ENCODE peak calls at places on chromosomes 16 and 17, in eight cellular contexts. One of them, this sample, is unnamed.

GRCh38 chr16:81790772-81791171 is 11.7 kb downstream of the PLCG2 start:
- DNase-seq in CD8-positive, alpha-beta T cell: no peak
- DNase-seq in IMR-90: no peak
- DNase-seq in fibroblast of lung: no peak
- DNase-seq in cardiac muscle cell: no peak
- DNase-seq in lower leg skin: no peak
- DNase-seq in OCI-LY7: no peak
- DNase-seq in fibroblast of pulmonary artery: no peak
- DNase-seq in this sample: no peak

GRCh38 chr17:80220709-80221215 is 535 bp downstream of the SLC26A11 start:
- DNase-seq in CD8-positive, alpha-beta T cell: no peak
- DNase-seq in IMR-90: no peak
- DNase-seq in fibroblast of lung: no peak
- DNase-seq in cardiac muscle cell: peak
- DNase-seq in lower leg skin: no peak
- DNase-seq in OCI-LY7: no peak
- DNase-seq in fibroblast of pulmonary artery: no peak
- DNase-seq in this sample: no peak

GRCh38 chr16:68823401-68823800 is 19.9 kb upstream of the TANGO6 start:
- DNase-seq in CD8-positive, alpha-beta T cell: no peak
- DNase-seq in IMR-90: peak
- DNase-seq in fibroblast of lung: peak
- DNase-seq in cardiac muscle cell: peak
- DNase-seq in lower leg skin: no peak
- DNase-seq in OCI-LY7: no peak
- DNase-seq in fibroblast of pulmonary artery: peak
- DNase-seq in this sample: peak

GRCh38 chr16:28103516-28104170 is 40.1 kb upstream of the GSG1L start:
- DNase-seq in CD8-positive, alpha-beta T cell: no peak
- DNase-seq in IMR-90: no peak
- DNase-seq in fibroblast of lung: no peak
- DNase-seq in cardiac muscle cell: no peak
- DNase-seq in lower leg skin: no peak
- DNase-seq in OCI-LY7: no peak
- DNase-seq in fibroblast of pulmonary artery: no peak
- DNase-seq in this sample: no peak

GRCh38 chr16:499924-500323 is 27.6 kb upstream of the CAPN15 start:
- DNase-seq in CD8-positive, alpha-beta T cell: no peak
- DNase-seq in IMR-90: no peak
- DNase-seq in fibroblast of lung: no peak
- DNase-seq in cardiac muscle cell: no peak
- DNase-seq in lower leg skin: no peak
- DNase-seq in OCI-LY7: no peak
- DNase-seq in fibroblast of pulmonary artery: no peak
- DNase-seq in this sample: no peak

GRCh38 chr16:19696312-19696711 is 21.7 kb downstream of the KNOP1 start:
- DNase-seq in CD8-positive, alpha-beta T cell: peak
- DNase-seq in IMR-90: peak
- DNase-seq in fibroblast of lung: peak
- DNase-seq in cardiac muscle cell: peak
- DNase-seq in lower leg skin: peak
- DNase-seq in OCI-LY7: no peak
- DNase-seq in fibroblast of pulmonary artery: peak
- DNase-seq in this sample: peak

GRCh38 chr17:75289832-75290337 is 652 bp upstream of the SLC25A19 start:
- DNase-seq in CD8-positive, alpha-beta T cell: no peak
- DNase-seq in IMR-90: peak
- DNase-seq in fibroblast of lung: peak
- DNase-seq in cardiac muscle cell: peak
- DNase-seq in lower leg skin: peak
- DNase-seq in OCI-LY7: peak
- DNase-seq in fibroblast of pulmonary artery: peak
- DNase-seq in this sample: peak

GRCh38 chr16:529012-529575 is 1.6 kb downstream of the CAPN15 start:
- DNase-seq in CD8-positive, alpha-beta T cell: no peak
- DNase-seq in IMR-90: no peak
- DNase-seq in fibroblast of lung: no peak
- DNase-seq in cardiac muscle cell: no peak
- DNase-seq in lower leg skin: no peak
- DNase-seq in OCI-LY7: peak
- DNase-seq in fibroblast of pulmonary artery: no peak
- DNase-seq in this sample: no peak

GRCh38 chr16:76756951-76757350 is 434.0 kb upstream of the MON1B start:
- DNase-seq in CD8-positive, alpha-beta T cell: no peak
- DNase-seq in IMR-90: no peak
- DNase-seq in fibroblast of lung: no peak
- DNase-seq in cardiac muscle cell: no peak
- DNase-seq in lower leg skin: no peak
- DNase-seq in OCI-LY7: no peak
- DNase-seq in fibroblast of pulmonary artery: no peak
- DNase-seq in this sample: no peak

GRCh38 chr17:60577147-60577925 is 22.7 kb upstream of the PPM1D start:
- DNase-seq in CD8-positive, alpha-beta T cell: no peak
- DNase-seq in IMR-90: peak
- DNase-seq in fibroblast of lung: peak
- DNase-seq in cardiac muscle cell: peak
- DNase-seq in lower leg skin: no peak
- DNase-seq in OCI-LY7: no peak
- DNase-seq in fibroblast of pulmonary artery: peak
- DNase-seq in this sample: no peak

GRCh38 chr16:77842468-77842867 is 54.1 kb downstream of the VAT1L start:
- DNase-seq in CD8-positive, alpha-beta T cell: no peak
- DNase-seq in IMR-90: no peak
- DNase-seq in fibroblast of lung: no peak
- DNase-seq in cardiac muscle cell: no peak
- DNase-seq in lower leg skin: no peak
- DNase-seq in OCI-LY7: no peak
- DNase-seq in fibroblast of pulmonary artery: no peak
- DNase-seq in this sample: no peak

GRCh38 chr17:998111-998510 is 1.2 kb downstream of the TIMM22 start:
- DNase-seq in CD8-positive, alpha-beta T cell: no peak
- DNase-seq in IMR-90: no peak
- DNase-seq in fibroblast of lung: no peak
- DNase-seq in cardiac muscle cell: no peak
- DNase-seq in lower leg skin: no peak
- DNase-seq in OCI-LY7: no peak
- DNase-seq in fibroblast of pulmonary artery: no peak
- DNase-seq in this sample: no peak
- H3K4me3 ChIP-seq in CD8-positive, alpha-beta T cell: no peak
- H3K4me3 ChIP-seq in IMR-90: peak
- H3K4me3 ChIP-seq in fibroblast of lung: peak
- H3K4me3 ChIP-seq in cardiac muscle cell: peak
- H3K4me3 ChIP-seq in lower leg skin: no peak
- H3K4me3 ChIP-seq in OCI-LY7: peak
- H3K4me3 ChIP-seq in fibroblast of pulmonary artery: peak
- H3K4me3 ChIP-seq in this sample: peak

DNA sequence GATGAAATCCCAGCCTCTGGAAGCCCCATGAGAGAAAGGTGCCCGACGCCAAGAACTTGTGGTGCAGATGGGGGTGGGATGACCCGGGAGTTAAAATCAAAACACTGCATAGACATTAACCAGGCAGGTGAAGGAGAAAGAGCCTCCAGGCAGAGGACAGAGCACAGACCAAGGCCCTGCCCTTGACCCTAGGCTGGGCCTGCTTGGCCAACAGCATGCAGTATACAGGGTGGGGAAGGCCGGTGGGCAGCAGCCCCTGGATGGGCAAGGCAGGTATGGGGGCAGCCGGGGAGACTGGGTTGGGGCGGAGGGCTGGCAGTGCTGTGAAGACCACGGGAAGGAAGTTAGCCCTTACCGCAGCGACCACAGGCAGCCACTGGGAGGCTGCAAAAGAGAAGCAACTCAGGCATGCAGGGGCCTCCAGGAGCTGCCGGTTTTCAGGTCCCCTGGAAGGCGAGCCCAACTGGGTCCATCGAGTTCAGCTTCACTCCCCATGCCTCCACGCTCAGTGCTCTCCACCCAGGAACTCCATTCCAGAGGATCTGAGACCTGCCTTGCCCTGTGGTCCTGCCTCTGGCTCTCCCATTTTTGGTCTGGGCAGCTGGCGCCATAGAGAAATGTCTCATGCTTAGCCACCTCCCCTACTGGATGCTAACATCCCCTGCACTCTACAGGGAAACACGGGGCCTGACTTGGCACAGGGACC is 81.2 kb downstream of the C16orf95 start:
- DNase-seq in CD8-positive, alpha-beta T cell: no peak
- DNase-seq in IMR-90: no peak
- DNase-seq in fibroblast of lung: no peak
- DNase-seq in cardiac muscle cell: no peak
- DNase-seq in lower leg skin: no peak
- DNase-seq in OCI-LY7: peak
- DNase-seq in fibroblast of pulmonary artery: no peak
- DNase-seq in this sample: no peak
- TF ChIP-seq CTCF in CD8-positive, alpha-beta T cell: no peak
- TF ChIP-seq CTCF in IMR-90: no peak
- TF ChIP-seq CTCF in fibroblast of lung: no peak
- TF ChIP-seq CTCF in cardiac muscle cell: no peak
- TF ChIP-seq CTCF in lower leg skin: no peak
- TF ChIP-seq CTCF in OCI-LY7: no peak
- TF ChIP-seq CTCF in fibroblast of pulmonary artery: no peak
- TF ChIP-seq CTCF in this sample: peak

DNA sequence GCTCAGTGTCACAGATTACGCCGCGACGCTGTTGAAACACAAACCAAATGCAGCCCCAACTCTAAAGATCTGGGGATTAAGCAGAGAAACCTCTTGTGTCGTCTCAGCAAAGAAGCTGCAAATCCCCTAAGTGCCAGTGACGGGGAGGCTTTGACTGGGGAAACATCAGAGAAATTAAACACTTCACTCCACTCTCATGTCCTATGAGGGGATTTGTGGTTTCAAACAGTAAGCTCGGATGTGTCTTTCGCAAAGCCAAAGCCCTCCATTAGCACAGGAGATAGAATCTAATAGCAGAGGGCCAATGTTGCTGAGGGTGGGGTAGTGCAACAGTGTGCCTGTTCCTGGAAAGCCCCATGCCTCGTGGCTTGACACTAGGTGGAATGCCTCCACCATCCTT is 233.7 kb downstream of the HS3ST4 start:
- DNase-seq in CD8-positive, alpha-beta T cell: no peak
- DNase-seq in IMR-90: no peak
- DNase-seq in fibroblast of lung: no peak
- DNase-seq in cardiac muscle cell: no peak
- DNase-seq in lower leg skin: no peak
- DNase-seq in OCI-LY7: no peak
- DNase-seq in fibroblast of pulmonary artery: no peak
- DNase-seq in this sample: no peak
- H3K4me3 ChIP-seq in CD8-positive, alpha-beta T cell: no peak
- H3K4me3 ChIP-seq in IMR-90: no peak
- H3K4me3 ChIP-seq in fibroblast of lung: no peak
- H3K4me3 ChIP-seq in cardiac muscle cell: no peak
- H3K4me3 ChIP-seq in lower leg skin: no peak
- H3K4me3 ChIP-seq in OCI-LY7: no peak
- H3K4me3 ChIP-seq in fibroblast of pulmonary artery: no peak
- H3K4me3 ChIP-seq in this sample: no peak

DNA sequence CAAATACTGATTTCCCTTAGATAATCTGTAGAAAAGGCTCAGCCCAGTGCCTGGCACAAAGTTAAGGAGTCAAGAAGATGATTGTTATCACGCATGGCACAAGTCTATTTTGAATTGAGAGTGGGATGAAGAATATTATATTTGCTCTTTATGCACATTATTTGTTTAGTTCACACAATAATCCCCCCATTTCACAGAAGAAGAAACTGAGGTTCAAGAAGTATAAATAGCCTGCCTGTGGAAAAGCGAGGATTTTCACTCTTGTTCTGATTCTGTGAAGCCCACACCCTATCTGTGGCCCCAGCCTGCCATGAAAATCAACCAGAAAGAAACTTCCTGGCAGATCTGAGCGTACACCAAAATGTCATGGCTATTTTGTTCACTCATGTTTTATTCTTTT is 73.0 kb downstream of the YPEL2 start:
- DNase-seq in CD8-positive, alpha-beta T cell: no peak
- DNase-seq in IMR-90: no peak
- DNase-seq in fibroblast of lung: no peak
- DNase-seq in cardiac muscle cell: no peak
- DNase-seq in lower leg skin: no peak
- DNase-seq in OCI-LY7: no peak
- DNase-seq in fibroblast of pulmonary artery: no peak
- DNase-seq in this sample: no peak
- TF ChIP-seq CTCF in CD8-positive, alpha-beta T cell: no peak
- TF ChIP-seq CTCF in IMR-90: no peak
- TF ChIP-seq CTCF in fibroblast of lung: no peak
- TF ChIP-seq CTCF in cardiac muscle cell: no peak
- TF ChIP-seq CTCF in lower leg skin: no peak
- TF ChIP-seq CTCF in OCI-LY7: no peak
- TF ChIP-seq CTCF in fibroblast of pulmonary artery: no peak
- TF ChIP-seq CTCF in this sample: no peak

DNA sequence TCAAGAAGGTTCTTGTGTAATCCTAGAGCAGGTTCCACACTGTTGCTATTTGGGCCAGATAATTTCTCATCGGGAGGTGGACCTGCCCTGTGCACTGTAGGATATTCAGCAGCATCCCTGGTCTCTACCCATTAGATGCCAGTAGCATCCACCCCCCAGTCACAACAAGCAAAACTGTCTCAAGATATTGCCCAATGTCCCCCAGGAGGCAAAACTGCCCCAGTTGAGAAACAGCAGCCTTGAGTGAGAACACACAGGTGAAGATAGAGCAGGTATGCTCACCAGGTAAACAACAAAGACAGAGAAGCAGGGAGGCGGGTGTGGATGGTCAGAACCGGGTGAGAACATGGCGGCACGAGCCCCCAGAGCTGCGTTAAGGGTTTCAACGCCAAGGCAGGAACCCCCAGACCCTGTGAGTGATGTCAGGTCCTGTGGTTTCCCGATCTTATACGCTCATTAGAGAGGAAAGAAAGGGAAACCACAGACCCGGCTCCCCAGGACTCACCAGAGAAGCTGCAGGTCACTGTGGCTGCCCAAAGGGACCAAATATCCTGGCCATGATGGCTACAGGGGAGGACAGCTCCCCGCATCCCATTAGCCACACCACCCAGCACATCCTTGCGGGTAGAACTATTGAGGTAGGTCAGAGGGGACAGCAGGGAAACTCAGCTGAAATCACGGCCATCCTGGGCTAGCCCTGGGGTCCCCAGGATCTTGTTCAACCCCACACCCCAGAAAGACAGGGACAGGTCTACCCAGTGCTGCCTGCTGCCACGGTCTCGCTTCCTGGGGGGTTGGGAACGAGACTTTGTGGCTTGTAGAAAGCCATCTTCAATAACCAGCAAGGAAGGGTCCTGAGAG is 21.2 kb downstream of the CDC42EP4 start:
- DNase-seq in CD8-positive, alpha-beta T cell: no peak
- DNase-seq in IMR-90: no peak
- DNase-seq in fibroblast of lung: no peak
- DNase-seq in cardiac muscle cell: no peak
- DNase-seq in lower leg skin: no peak
- DNase-seq in OCI-LY7: no peak
- DNase-seq in fibroblast of pulmonary artery: no peak
- DNase-seq in this sample: peak
- H3K4me3 ChIP-seq in CD8-positive, alpha-beta T cell: no peak
- H3K4me3 ChIP-seq in IMR-90: no peak
- H3K4me3 ChIP-seq in fibroblast of lung: no peak
- H3K4me3 ChIP-seq in cardiac muscle cell: no peak
- H3K4me3 ChIP-seq in lower leg skin: no peak
- H3K4me3 ChIP-seq in OCI-LY7: no peak
- H3K4me3 ChIP-seq in fibroblast of pulmonary artery: no peak
- H3K4me3 ChIP-seq in this sample: no peak

This sample was measured in astrocyte of the spinal cord.